ENCODE peak calls at places on chromosomes 3 and 15, in nine cellular contexts. One of them, this sample, is unnamed.

GRCh38 chr15:43135351-43135750 is 2.0 kb downstream of the TMEM62 start:
- DNase-seq in PC-3: no peak
- DNase-seq in keratinocyte: no peak
- DNase-seq in GM12865: no peak
- DNase-seq in fibroblast of mammary gland: no peak
- DNase-seq in mucosa of descending colon: no peak
- DNase-seq in adrenal gland: no peak
- DNase-seq in left lung: no peak
- DNase-seq in breast epithelium: no peak
- DNase-seq in this sample: no peak

GRCh38 chr3:123075359-123075758 is 8.5 kb downstream of the PDIA5 start:
- DNase-seq in left lung: no peak
- DNase-seq in GM12865: no peak
- DNase-seq in fibroblast of mammary gland: peak; percentile 47
- DNase-seq in keratinocyte: no peak
- DNase-seq in breast epithelium: no peak
- DNase-seq in PC-3: peak; percentile 27
- DNase-seq in adrenal gland: no peak
- DNase-seq in mucosa of descending colon: no peak
- DNase-seq in this sample: no peak

GRCh38 chr3:133945696-133946095 is 50.0 kb upstream of the RAB6B start:
- DNase-seq in keratinocyte: no peak
- DNase-seq in mucosa of descending colon: no peak
- DNase-seq in PC-3: no peak
- DNase-seq in fibroblast of mammary gland: no peak
- DNase-seq in GM12865: no peak
- DNase-seq in breast epithelium: no peak
- DNase-seq in left lung: peak; percentile 5
- DNase-seq in adrenal gland: no peak
- DNase-seq in this sample: no peak

GRCh38 chr3:9161298-9161697 is 88.1 kb downstream of the SRGAP3 start:
- DNase-seq in left lung: no peak
- DNase-seq in mucosa of descending colon: no peak
- DNase-seq in keratinocyte: no peak
- DNase-seq in fibroblast of mammary gland: no peak
- DNase-seq in breast epithelium: no peak
- DNase-seq in PC-3: no peak
- DNase-seq in GM12865: no peak
- DNase-seq in adrenal gland: no peak
- DNase-seq in this sample: no peak

GRCh38 chr3:14001136-14001535 is 121.3 kb upstream of the WNT7A start:
- DNase-seq in breast epithelium: no peak
- DNase-seq in left lung: no peak
- DNase-seq in PC-3: peak; percentile 64
- DNase-seq in mucosa of descending colon: no peak
- DNase-seq in adrenal gland: no peak
- DNase-seq in fibroblast of mammary gland: no peak
- DNase-seq in GM12865: no peak
- DNase-seq in keratinocyte: no peak
- DNase-seq in this sample: no peak

GRCh38 chr3:115974940-115975339 is 351.6 kb downstream of the GAP43 start:
- DNase-seq in PC-3: no peak
- DNase-seq in GM12865: no peak
- DNase-seq in breast epithelium: no peak
- DNase-seq in mucosa of descending colon: no peak
- DNase-seq in keratinocyte: no peak
- DNase-seq in adrenal gland: no peak
- DNase-seq in left lung: no peak
- DNase-seq in fibroblast of mammary gland: no peak
- DNase-seq in this sample: peak; percentile 2

GRCh38 chr3:36063992-36064391 is 316.3 kb upstream of the STAC start:
- DNase-seq in PC-3: peak; percentile 85
- DNase-seq in keratinocyte: no peak
- DNase-seq in GM12865: no peak
- DNase-seq in mucosa of descending colon: no peak
- DNase-seq in left lung: no peak
- DNase-seq in fibroblast of mammary gland: no peak
- DNase-seq in adrenal gland: no peak
- DNase-seq in breast epithelium: no peak
- DNase-seq in this sample: no peak

GRCh38 chr15:38597221-38597800 is 32.7 kb upstream of the RASGRP1 start:
- DNase-seq in mucosa of descending colon: no peak
- DNase-seq in keratinocyte: no peak
- DNase-seq in left lung: no peak
- DNase-seq in breast epithelium: no peak
- DNase-seq in fibroblast of mammary gland: no peak
- DNase-seq in PC-3: no peak
- DNase-seq in adrenal gland: no peak
- DNase-seq in GM12865: no peak
- DNase-seq in this sample: no peak

GRCh38 chr3:173096994-173097785 is 43.8 kb downstream of the SPATA16 start:
- DNase-seq in breast epithelium: no peak
- DNase-seq in GM12865: no peak
- DNase-seq in mucosa of descending colon: no peak
- DNase-seq in keratinocyte: no peak
- DNase-seq in PC-3: no peak
- DNase-seq in left lung: no peak
- DNase-seq in adrenal gland: no peak
- DNase-seq in fibroblast of mammary gland: no peak
- DNase-seq in this sample: peak; percentile 20

GRCh38 chr3:65597952-65598413 is 440.7 kb downstream of the MAGI1 start:
- DNase-seq in mucosa of descending colon: no peak
- DNase-seq in breast epithelium: no peak
- DNase-seq in adrenal gland: no peak
- DNase-seq in GM12865: no peak
- DNase-seq in fibroblast of mammary gland: no peak
- DNase-seq in keratinocyte: no peak
- DNase-seq in PC-3: no peak
- DNase-seq in left lung: no peak
- DNase-seq in this sample: no peak

GRCh38 chr3:58422756-58423324 is 10.8 kb downstream of the PDHB start:
- DNase-seq in breast epithelium: no peak
- DNase-seq in fibroblast of mammary gland: peak; percentile 38
- DNase-seq in GM12865: no peak
- DNase-seq in keratinocyte: no peak
- DNase-seq in mucosa of descending colon: no peak
- DNase-seq in PC-3: peak; percentile 40
- DNase-seq in left lung: no peak
- DNase-seq in adrenal gland: no peak
- DNase-seq in this sample: peak; percentile 70

GRCh38 chr3:58418227-58418626 is 15.4 kb downstream of the PDHB start:
- DNase-seq in PC-3: no peak
- DNase-seq in keratinocyte: no peak
- DNase-seq in breast epithelium: no peak
- DNase-seq in GM12865: no peak
- DNase-seq in mucosa of descending colon: no peak
- DNase-seq in left lung: no peak
- DNase-seq in fibroblast of mammary gland: no peak
- DNase-seq in adrenal gland: peak; percentile 27
- DNase-seq in this sample: no peak

GRCh38 chr3:58421004-58421403 is 12.6 kb downstream of the PDHB start:
- DNase-seq in GM12865: peak; percentile 54
- DNase-seq in keratinocyte: no peak
- DNase-seq in breast epithelium: no peak
- DNase-seq in left lung: no peak
- DNase-seq in PC-3: no peak
- DNase-seq in adrenal gland: no peak
- DNase-seq in fibroblast of mammary gland: no peak
- DNase-seq in mucosa of descending colon: no peak
- DNase-seq in this sample: no peak

GRCh38 chr3:58417075-58417474 is 16.6 kb downstream of the PDHB start:
- DNase-seq in mucosa of descending colon: no peak
- DNase-seq in breast epithelium: no peak
- DNase-seq in fibroblast of mammary gland: no peak
- DNase-seq in PC-3: no peak
- DNase-seq in adrenal gland: no peak
- DNase-seq in left lung: no peak
- DNase-seq in keratinocyte: no peak
- DNase-seq in GM12865: no peak
- DNase-seq in this sample: no peak

GRCh38 chr3:58419782-58420512 is 13.7 kb downstream of the PDHB start:
- DNase-seq in adrenal gland: peak; percentile 31
- DNase-seq in mucosa of descending colon: peak; percentile 60
- DNase-seq in breast epithelium: no peak
- DNase-seq in left lung: no peak
- DNase-seq in fibroblast of mammary gland: peak; percentile 63
- DNase-seq in PC-3: peak; percentile 78
- DNase-seq in GM12865: peak; percentile 75
- DNase-seq in keratinocyte: no peak
- DNase-seq in this sample: peak; percentile 51
- TF ChIP-seq CTCF in adrenal gland: no peak
- TF ChIP-seq CTCF in mucosa of descending colon: no peak
- TF ChIP-seq CTCF in breast epithelium: no peak
- TF ChIP-seq CTCF in left lung: no peak
- TF ChIP-seq CTCF in fibroblast of mammary gland: no peak
- TF ChIP-seq CTCF in PC-3: peak; percentile 19
- TF ChIP-seq CTCF in GM12865: peak; percentile 4
- TF ChIP-seq CTCF in keratinocyte: no peak
- TF ChIP-seq CTCF in this sample: peak; percentile 22

GRCh38 chr15:80507131-80507530 is 102.9 kb downstream of the ARNT2 start:
- DNase-seq in breast epithelium: no peak
- DNase-seq in PC-3: no peak
- DNase-seq in left lung: no peak
- DNase-seq in keratinocyte: no peak
- DNase-seq in GM12865: no peak
- DNase-seq in fibroblast of mammary gland: no peak
- DNase-seq in mucosa of descending colon: no peak
- DNase-seq in adrenal gland: no peak
- DNase-seq in this sample: peak; percentile 45
- H3K4me3 ChIP-seq in breast epithelium: no peak overlapping the region
- H3K4me3 ChIP-seq in PC-3: no peak overlapping the region
- H3K4me3 ChIP-seq in left lung: no peak overlapping the region
- H3K4me3 ChIP-seq in keratinocyte: no peak overlapping the region
- H3K4me3 ChIP-seq in GM12865: no peak overlapping the region
- H3K4me3 ChIP-seq in fibroblast of mammary gland: no peak overlapping the region
- H3K4me3 ChIP-seq in mucosa of descending colon: no peak overlapping the region
- H3K4me3 ChIP-seq in adrenal gland: no peak overlapping the region
- H3K4me3 ChIP-seq in this sample: no peak overlapping the region

GRCh38 chr3:71726106-71726505 is 904 bp upstream of the EIF4E3 start:
- DNase-seq in adrenal gland: no peak
- DNase-seq in left lung: no peak
- DNase-seq in mucosa of descending colon: peak; percentile 33
- DNase-seq in breast epithelium: no peak
- DNase-seq in keratinocyte: no peak
- DNase-seq in PC-3: no peak
- DNase-seq in GM12865: no peak
- DNase-seq in fibroblast of mammary gland: no peak
- DNase-seq in this sample: no peak

GRCh38 chr3:71725279-71725991 is at the start of gene EIF4E3:
- DNase-seq in mucosa of descending colon: peak; percentile 68
- DNase-seq in left lung: no peak
- DNase-seq in breast epithelium: no peak
- DNase-seq in adrenal gland: no peak
- DNase-seq in PC-3: peak; percentile 35
- DNase-seq in GM12865: no peak
- DNase-seq in fibroblast of mammary gland: peak; percentile 19
- DNase-seq in keratinocyte: no peak
- DNase-seq in this sample: peak; percentile 22

GRCh38 chr3:71723452-71724170 is 1.6 kb downstream of the EIF4E3 start:
- DNase-seq in PC-3: no peak
- DNase-seq in left lung: no peak
- DNase-seq in fibroblast of mammary gland: no peak
- DNase-seq in adrenal gland: no peak
- DNase-seq in mucosa of descending colon: no peak
- DNase-seq in keratinocyte: no peak
- DNase-seq in GM12865: peak; percentile 21
- DNase-seq in breast epithelium: no peak
- DNase-seq in this sample: no peak

GRCh38 chr3:71724171-71724453 is 1.1 kb downstream of the EIF4E3 start:
- DNase-seq in mucosa of descending colon: no peak
- DNase-seq in GM12865: no peak
- DNase-seq in breast epithelium: no peak
- DNase-seq in PC-3: no peak
- DNase-seq in keratinocyte: no peak
- DNase-seq in adrenal gland: no peak
- DNase-seq in left lung: no peak
- DNase-seq in fibroblast of mammary gland: no peak
- DNase-seq in this sample: no peak

GRCh38 chr3:71724584-71725278 is 471 bp downstream of the EIF4E3 start:
- DNase-seq in fibroblast of mammary gland: no peak
- DNase-seq in keratinocyte: no peak
- DNase-seq in breast epithelium: no peak
- DNase-seq in left lung: peak; percentile 46
- DNase-seq in mucosa of descending colon: peak; percentile 79
- DNase-seq in GM12865: peak; percentile 15
- DNase-seq in PC-3: peak; percentile 23
- DNase-seq in adrenal gland: peak; percentile 41
- DNase-seq in this sample: no peak
- TF ChIP-seq CTCF in fibroblast of mammary gland: no peak
- TF ChIP-seq CTCF in keratinocyte: no peak
- TF ChIP-seq CTCF in breast epithelium: no peak
- TF ChIP-seq CTCF in left lung: no peak
- TF ChIP-seq CTCF in mucosa of descending colon: no peak
- TF ChIP-seq CTCF in GM12865: no peak
- TF ChIP-seq CTCF in PC-3: no peak
- TF ChIP-seq CTCF in adrenal gland: no peak
- TF ChIP-seq CTCF in this sample: no peak

GRCh38 chr15:62897634-62898033 is 144.9 kb upstream of the TPM1 start:
- DNase-seq in keratinocyte: no peak
- DNase-seq in breast epithelium: no peak
- DNase-seq in adrenal gland: no peak
- DNase-seq in mucosa of descending colon: peak; percentile 42
- DNase-seq in left lung: no peak
- DNase-seq in PC-3: no peak
- DNase-seq in GM12865: no peak
- DNase-seq in fibroblast of mammary gland: no peak
- DNase-seq in this sample: no peak

GRCh38 chr15:62895139-62895866 is 147.2 kb upstream of the TPM1 start:
- DNase-seq in PC-3: peak; percentile 58
- DNase-seq in breast epithelium: no peak
- DNase-seq in mucosa of descending colon: no peak
- DNase-seq in keratinocyte: no peak
- DNase-seq in fibroblast of mammary gland: peak; percentile 64
- DNase-seq in GM12865: no peak
- DNase-seq in left lung: no peak
- DNase-seq in adrenal gland: no peak
- DNase-seq in this sample: peak; percentile 74

GRCh38 chr15:62895905-62896316 is 146.6 kb upstream of the TPM1 start:
- DNase-seq in adrenal gland: no peak
- DNase-seq in GM12865: no peak
- DNase-seq in breast epithelium: no peak
- DNase-seq in mucosa of descending colon: no peak
- DNase-seq in PC-3: peak; percentile 71
- DNase-seq in keratinocyte: peak; percentile 19
- DNase-seq in fibroblast of mammary gland: peak; percentile 89
- DNase-seq in left lung: no peak
- DNase-seq in this sample: peak; percentile 96

GRCh38 chr15:62896380-62896866 is 146.1 kb upstream of the TPM1 start:
- DNase-seq in keratinocyte: peak; percentile 66
- DNase-seq in breast epithelium: no peak
- DNase-seq in PC-3: peak; percentile 94
- DNase-seq in GM12865: no peak
- DNase-seq in fibroblast of mammary gland: no peak
- DNase-seq in adrenal gland: no peak
- DNase-seq in mucosa of descending colon: no peak
- DNase-seq in left lung: no peak
- DNase-seq in this sample: no peak

GRCh38 chr15:62896969-62897486 is 145.5 kb upstream of the TPM1 start:
- DNase-seq in fibroblast of mammary gland: peak; percentile 98
- DNase-seq in keratinocyte: peak; percentile 96
- DNase-seq in mucosa of descending colon: peak; percentile 84
- DNase-seq in PC-3: peak; percentile 97
- DNase-seq in GM12865: no peak
- DNase-seq in adrenal gland: peak; percentile 90
- DNase-seq in left lung: peak; percentile 85
- DNase-seq in breast epithelium: peak; percentile 96
- DNase-seq in this sample: peak; percentile 100
- H3K4me3 ChIP-seq in fibroblast of mammary gland: no peak overlapping the region
- H3K4me3 ChIP-seq in keratinocyte: no peak overlapping the region
- H3K4me3 ChIP-seq in mucosa of descending colon: no peak overlapping the region
- H3K4me3 ChIP-seq in PC-3: peak overlapping the region; percentile 43
- H3K4me3 ChIP-seq in GM12865: no peak overlapping the region
- H3K4me3 ChIP-seq in adrenal gland: no peak overlapping the region
- H3K4me3 ChIP-seq in left lung: no peak overlapping the region
- H3K4me3 ChIP-seq in breast epithelium: peak overlapping the region; percentile 19
- H3K4me3 ChIP-seq in this sample: no peak overlapping the region